ENCODE peak calls at places on chromosomes 1 and 21, in four cellular contexts. G, O, Y and U are unnamed samples.

GRCh38 chr1:157249739-157250138 is 111.5 kb upstream of the ETV3 start:
- DNase-seq in O (no peak), G (no peak), Y (no peak), U (no peak)

GRCh38 chr1:44354268-44354839 is 703 bp downstream of the ERI3 start:
- DNase-seq in O (peak), G (no peak), Y (no peak), U (no peak)

GRCh38 chr1:47785561-47786271 is 211.5 kb downstream of the TRABD2B start:
- DNase-seq in O (no peak), Y (peak), G (no peak), U (peak)

GRCh38 chr1:62212411-62212810 is 17.8 kb downstream of the L1TD1 start:
- DNase-seq in G (no peak), Y (no peak), O (no peak), U (no peak)

GRCh38 chr1:156444407-156445001 is 56.1 kb downstream of the MEF2D start:
- DNase-seq in G (no peak), Y (peak), O (peak), U (peak)

GRCh38 chr1:11493972-11494655 is 15.2 kb downstream of the DISP3 start:
- DNase-seq in G (no peak), O (no peak), Y (no peak), U (no peak)

GRCh38 chr1:167148388-167148787 is 54.5 kb downstream of the STYXL2 start:
- DNase-seq in Y (no peak), O (no peak), G (no peak), U (no peak)

GRCh38 chr1:169586395-169587255 is at the start of gene F5:
- DNase-seq in O (peak), Y (peak), G (no peak), U (peak)

GRCh38 chr1:153374077-153374476 is 1.3 kb downstream of the S100A12 start:
- DNase-seq in Y (no peak), O (no peak), G (no peak), U (no peak)

GRCh38 chr1:244302889-244303609 is 148.7 kb downstream of the ADSS2 start:
- DNase-seq in O (peak), G (no peak), Y (no peak), U (no peak)

GRCh38 chr1:221611930-221612777 is 129.7 kb downstream of the DUSP10 start:
- DNase-seq in G (no peak), O (peak), Y (no peak), U (no peak)

GRCh38 chr1:235950318-235950717 is 83.6 kb upstream of the LYST start:
- DNase-seq in O (no peak), Y (no peak), G (no peak), U (no peak)

GRCh38 chr1:1001631-1002300 is 1.9 kb upstream of the HES4 start:
- DNase-seq in O (peak), Y (peak), G (no peak), U (peak)

GRCh38 chr1:228170666-228171065 is 5.1 kb downstream of the IBA57 start:
- DNase-seq in O (no peak), Y (no peak), G (no peak), U (no peak)

GRCh38 chr21:41979751-41980369 is 26.0 kb upstream of the C2CD2 start:
- DNase-seq in G (no peak), O (no peak), Y (no peak), U (no peak)

GRCh38 chr1:64348887-64349648 is 120.9 kb upstream of the CACHD1 start:
- DNase-seq in Y (no peak), O (no peak), G (no peak), U (no peak)

GRCh38 chr1:115714572-115715141 is 53.9 kb downstream of the CASQ2 start:
- DNase-seq in O (no peak), G (no peak), Y (peak), U (peak)

GRCh38 chr1:39925727-39926342 is 24.1 kb upstream of the MYCL start:
- DNase-seq in O (no peak), G (no peak), Y (no peak), U (no peak)

GRCh38 chr1:189657715-189658114 is 819.9 kb downstream of the BRINP3 start:
- DNase-seq in G (no peak), O (no peak), Y (peak), U (no peak)

GRCh38 chr1:17167783-17168479 is 37.0 kb upstream of the PADI1 start:
- DNase-seq in Y (no peak), G (no peak), O (no peak), U (no peak)

GRCh38 chr21:37710555-37711293 is 205.5 kb downstream of the KCNJ6 start:
- DNase-seq in O (no peak), Y (peak), G (no peak), U (no peak)

GRCh38 chr1:209652873-209653401 is 712 bp upstream of the LAMB3 start:
- DNase-seq in G (no peak), Y (peak), O (peak), U (peak)

GRCh38 chr1:154745750-154746425 is 124.2 kb downstream of the KCNN3 start:
- DNase-seq in Y (no peak), O (no peak), G (no peak), U (no peak)

GRCh38 chr1:206469933-206470691 is at the start of gene IKBKE:
- DNase-seq in G (no peak), O (peak), Y (peak), U (peak)

GRCh38 chr1:42916839-42917495 is 41.7 kb downstream of the SLC2A1 start:
- DNase-seq in Y (no peak), O (no peak), G (no peak), U (no peak)

GRCh38 chr1:109509176-109510134 is at the start of gene AMIGO1:
- DNase-seq in G (no peak), Y (no peak), O (peak), U (peak)

GRCh38 chr1:114081145-114082046 is 72.3 kb downstream of the SYT6 start:
- DNase-seq in Y (no peak), O (no peak), G (no peak), U (no peak)

GRCh38 chr21:31624181-31624580 is 35.3 kb upstream of the SOD1 start:
- DNase-seq in O (no peak), G (no peak), Y (no peak), U (no peak)

GRCh38 chr1:32239335-32239734 is 7.7 kb upstream of the FAM167B start:
- DNase-seq in G (no peak), Y (no peak), O (no peak), U (peak)

DNA sequence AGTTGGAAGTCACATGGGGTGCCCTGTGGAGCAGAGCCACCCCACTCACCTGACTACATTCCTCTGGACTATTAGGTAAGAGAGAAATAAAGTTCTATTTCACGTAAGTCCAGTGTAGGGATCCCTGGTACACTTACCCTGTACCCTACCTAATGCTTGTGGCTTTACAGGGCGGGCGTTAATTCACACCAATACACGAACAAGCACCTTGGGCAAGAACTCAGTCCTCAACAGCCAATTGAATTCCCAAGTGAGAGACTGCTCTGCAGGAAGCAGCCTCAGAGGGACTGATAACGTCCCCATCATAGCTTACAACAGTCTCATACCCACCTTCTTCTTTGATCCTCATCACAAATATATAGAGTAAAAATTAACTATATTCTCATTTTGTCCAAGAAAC is 112.4 kb upstream of the FGGY start:
- DNase-seq in Y (no peak), G (no peak), O (no peak), U (no peak)
- TF ChIP-seq TCF7 in Y (no peak), G (no peak), O (no peak), U (no peak)

GRCh38 chr1:176786274-176786673 is 323.3 kb downstream of the PAPPA2 start:
- DNase-seq in O (no peak), Y (no peak), G (no peak), U (no peak)

GRCh38 chr1:176790771-176791170 is 327.8 kb downstream of the PAPPA2 start:
- DNase-seq in O (no peak), Y (no peak), G (no peak), U (no peak)

GRCh38 chr1:176785810-176786209 is 322.8 kb downstream of the PAPPA2 start:
- DNase-seq in O (no peak), Y (no peak), G (no peak), U (no peak)

GRCh38 chr1:176791911-176792310 is 328.9 kb downstream of the PAPPA2 start:
- DNase-seq in G (no peak), Y (no peak), O (no peak), U (no peak)

DNA sequence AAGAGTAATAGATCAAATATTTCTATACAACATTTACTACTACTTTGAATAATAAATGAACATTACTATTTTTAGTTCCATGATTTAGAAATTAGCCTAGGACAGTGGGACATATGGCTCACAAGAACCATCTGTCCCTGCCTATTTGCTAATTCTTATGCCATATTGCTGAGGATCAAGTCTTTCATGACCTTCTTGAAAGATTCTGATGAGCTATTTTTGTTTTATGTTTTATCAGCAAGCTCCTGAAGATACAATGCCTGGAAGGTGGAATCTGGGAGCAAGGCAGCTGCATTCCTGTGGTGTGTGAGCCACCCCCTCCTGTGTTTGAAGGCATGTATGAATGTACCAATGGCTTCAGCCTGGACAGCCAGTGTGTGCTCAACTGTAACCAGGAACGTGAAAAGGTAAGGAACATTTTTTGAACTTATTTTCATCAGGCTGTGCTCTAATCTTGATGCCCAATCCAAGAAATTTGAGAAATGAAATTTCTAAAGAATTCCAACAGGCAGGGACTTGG is 326.7 kb downstream of the PAPPA2 start:
- DNase-seq in G (no peak), Y (no peak), O (no peak), U (no peak)
- TF ChIP-seq ATF3 in G (no peak), Y (no peak), O (no peak), U (no peak)

GRCh38 chr1:92441316-92442311 is 45.1 kb downstream of the GFI1 start:
- DNase-seq in O (peak), Y (peak), G (no peak), U (peak)
- TF ChIP-seq TCF7 in O (no peak), Y (peak), G (no peak), U (no peak)

GRCh38 chr1:205141236-205142104 is 19.7 kb upstream of the RBBP5 start:
- DNase-seq in Y (peak), G (peak), O (peak), U (peak)
- TF ChIP-seq ATF3 in Y (no peak), G (no peak), O (no peak), U (no peak)

GRCh38 chr1:146020058-146020738 is 1.3 kb downstream of the HJV start:
- DNase-seq in Y (peak), O (no peak), G (no peak), U (no peak)
- TF ChIP-seq TCF7 in Y (no peak), O (no peak), G (no peak), U (no peak)

GRCh38 chr21:40388046-40388445 is 458.9 kb downstream of the DSCAM start:
- DNase-seq in G (no peak), O (no peak), Y (no peak), U (no peak)
- TF ChIP-seq ATF3 in G (no peak), O (no peak), Y (no peak), U (no peak)

GRCh38 chr1:70041317-70042045 is 163.9 kb downstream of the LRRC40 start:
- DNase-seq in O (peak), Y (no peak), G (no peak), U (no peak)

GRCh38 chr1:70043806-70044205 is 161.6 kb downstream of the LRRC40 start:
- DNase-seq in O (peak), Y (no peak), G (no peak), U (no peak)

GRCh38 chr1:70039485-70039884 is 165.9 kb downstream of the LRRC40 start:
- DNase-seq in G (no peak), O (peak), Y (no peak), U (no peak)

GRCh38 chr1:70044832-70045231 is 160.5 kb downstream of the LRRC40 start:
- DNase-seq in G (no peak), Y (no peak), O (no peak), U (no peak)

GRCh38 chr1:70042090-70042716 is 163.2 kb downstream of the LRRC40 start:
- DNase-seq in O (peak), G (no peak), Y (no peak), U (no peak)
- TF ChIP-seq TCF7 in O (no peak), G (no peak), Y (no peak), U (no peak)

GRCh38 chr1:211874521-211875347 is 44.2 kb upstream of the LPGAT1 start:
- DNase-seq in Y (no peak), G (no peak), O (no peak), U (no peak)
- TF ChIP-seq ATF3 in Y (no peak), G (no peak), O (no peak), U (no peak)